ENCODE peak calls at places on chromosomes 1 and 21, in six cellular contexts. M is HCT116, W is AG10803, T is brain microvascular endothelial cell, V is fibroblast of the aortic adventitia, U is osteoblast. C is an unnamed sample.

GRCh38 chr1:180230791-180231505 is 884 bp downstream of the LHX4 start:
- DNase-seq in T (no peak), V (peak), M (no peak), W (peak), U (peak), C (peak)

GRCh38 chr1:20483833-20484525 is 2.0 kb downstream of the CAMK2N1 start:
- DNase-seq in U (peak), T (no peak), V (peak), M (no peak), W (no peak), C (no peak)

GRCh38 chr1:225772323-225772768 is 5.3 kb upstream of the SRP9 start:
- DNase-seq in W (peak), U (peak), M (peak), T (peak), V (peak), C (peak)

GRCh38 chr1:147478556-147478955 is 62.7 kb upstream of the BCL9 start:
- DNase-seq in W (no peak), T (no peak), V (no peak), U (no peak), M (no peak), C (no peak)

GRCh38 chr1:184354719-184355118 is 32.1 kb upstream of the C1orf21 start:
- DNase-seq in U (no peak), M (no peak), W (no peak), V (no peak), T (no peak), C (no peak)

GRCh38 chr21:35052786-35053185 is 3.7 kb upstream of the RUNX1 start:
- DNase-seq in T (no peak), V (no peak), W (no peak), M (no peak), U (no peak), C (no peak)

GRCh38 chr1:91515994-91516393 is 15.3 kb downstream of the CDC7 start:
- DNase-seq in M (no peak), W (no peak), T (no peak), U (no peak), V (no peak), C (no peak)

GRCh38 chr21:41727784-41728763 is 38.8 kb downstream of the RIPK4 start:
- DNase-seq in M (no peak), T (no peak), W (no peak), V (no peak), U (peak), C (no peak)

GRCh38 chr1:26786437-26787380 is 1.0 kb upstream of the PIGV start:
- DNase-seq in M (no peak), T (peak), V (peak), U (peak), W (peak), C (peak)

GRCh38 chr1:46643368-46643775 is 24.8 kb downstream of the ATPAF1 start:
- DNase-seq in T (peak), V (peak), U (no peak), W (peak), M (no peak), C (peak)

GRCh38 chr1:165645654-165646366 is 14.8 kb downstream of the MGST3 start:
- DNase-seq in M (peak), V (peak), W (no peak), T (no peak), U (no peak), C (peak)

GRCh38 chr1:119964673-119965363 is 68.5 kb upstream of the ADAM30 start:
- DNase-seq in M (no peak), W (peak), V (peak), T (peak), U (no peak), C (no peak)

GRCh38 chr1:1069711-1070676 is 4.1 kb downstream of the RNF223 start:
- DNase-seq in T (no peak), M (no peak), U (peak), W (no peak), V (no peak), C (peak)

GRCh38 chr1:173554541-173555250 is 48.2 kb downstream of the SLC9C2 start:
- DNase-seq in U (no peak), V (no peak), W (no peak), T (no peak), M (no peak), C (peak)

GRCh38 chr1:38009088-38009840 is 3.3 kb upstream of the UTP11 start:
- DNase-seq in M (no peak), T (peak), V (peak), U (peak), W (peak), C (no peak)

DNA sequence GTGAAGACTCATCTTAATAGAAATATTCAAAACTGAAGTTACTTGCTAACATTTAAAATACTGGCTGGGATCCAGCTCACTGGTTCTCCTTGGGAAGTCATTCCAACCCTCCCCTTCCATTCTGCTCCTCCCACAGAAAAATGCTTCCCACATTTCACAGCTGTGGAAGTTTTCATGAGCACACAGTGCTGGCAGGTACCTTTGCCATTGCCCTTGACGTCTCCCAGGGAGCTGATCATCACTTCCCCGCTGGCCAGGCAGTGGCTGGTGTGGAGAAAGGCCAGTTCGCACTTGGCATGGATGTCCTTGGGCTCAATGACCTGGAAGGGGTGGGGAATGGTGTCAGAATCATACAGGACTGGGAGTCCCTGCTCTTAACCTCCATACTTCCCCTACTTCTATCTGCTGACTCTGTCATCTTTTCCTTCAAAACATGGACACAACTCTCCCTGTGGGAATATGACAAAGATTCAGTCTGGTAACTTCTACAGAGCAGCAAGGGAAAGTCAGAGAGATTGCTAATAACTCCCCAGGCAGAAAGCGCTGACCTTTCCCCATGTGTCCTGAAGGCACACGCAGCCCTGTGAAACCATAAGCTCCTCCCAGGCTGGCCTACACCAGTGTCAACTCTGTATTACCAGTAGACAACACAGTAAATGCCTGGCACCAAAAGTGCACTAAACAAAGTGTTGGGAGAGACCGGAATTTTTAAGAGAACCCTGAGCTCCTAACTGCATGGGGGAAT is 4.3 kb downstream of the SELENBP1 start:
- DNase-seq in T (no peak), W (no peak), V (peak), M (no peak), U (peak), C (no peak)
- TF ChIP-seq CTCF in T (no peak), W (no peak), V (no peak), M (no peak), U (no peak), C (no peak)

DNA sequence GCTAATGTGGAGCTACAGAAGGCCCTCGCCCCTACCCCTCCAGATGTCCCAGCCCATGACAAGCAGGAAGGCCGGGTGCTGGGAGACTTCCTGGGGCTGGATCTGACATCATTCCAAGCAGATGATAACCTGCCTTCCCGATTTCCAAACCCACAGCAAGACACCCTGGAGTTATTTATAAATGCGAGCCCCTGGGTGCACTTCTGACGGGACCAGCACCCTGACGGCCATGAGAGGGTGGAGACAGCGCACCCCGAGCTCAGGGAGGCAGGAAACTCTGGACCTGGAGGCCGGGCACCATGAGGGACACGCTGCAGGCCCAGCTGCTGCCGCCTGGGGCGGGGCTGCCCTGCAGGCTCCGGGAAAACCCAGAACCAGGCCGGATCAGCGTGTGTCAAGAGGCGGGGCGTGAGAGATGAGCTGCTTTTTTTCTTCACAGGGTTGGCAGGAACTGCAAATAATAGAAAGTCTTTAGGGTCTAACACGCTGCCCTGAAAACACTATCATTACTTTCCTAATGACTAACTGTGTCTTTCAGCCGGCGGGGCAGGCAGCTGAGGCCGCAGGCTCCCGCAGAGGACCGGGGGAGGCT is 2.5 kb upstream of the PCBP3 start:
- DNase-seq in U (peak), V (peak), T (peak), W (peak), M (no peak), C (no peak)
- TF ChIP-seq CTCF in U (no peak), V (peak), T (peak), W (peak), M (no peak), C (no peak)

GRCh38 chr21:26842976-26843911 is 2.0 kb downstream of the ADAMTS1 start:
- DNase-seq in M (no peak), U (peak), V (peak), T (peak), W (peak), C (peak)
- TF ChIP-seq CTCF in M (no peak), U (peak), V (peak), T (peak), W (peak), C (peak)

GRCh38 chr1:18646091-18646775 is 15.6 kb downstream of the PAX7 start:
- DNase-seq in M (no peak), T (no peak), U (peak), V (no peak), W (no peak), C (no peak)

GRCh38 chr1:18644013-18644399 is 13.4 kb downstream of the PAX7 start:
- DNase-seq in V (no peak), W (no peak), T (no peak), M (no peak), U (peak), C (no peak)

GRCh38 chr1:18644469-18645171 is 14.0 kb downstream of the PAX7 start:
- DNase-seq in M (no peak), W (no peak), T (no peak), U (peak), V (no peak), C (no peak)

GRCh38 chr1:18646776-18647410 is 16.2 kb downstream of the PAX7 start:
- DNase-seq in M (no peak), W (no peak), T (no peak), V (no peak), U (peak), C (no peak)

DNA sequence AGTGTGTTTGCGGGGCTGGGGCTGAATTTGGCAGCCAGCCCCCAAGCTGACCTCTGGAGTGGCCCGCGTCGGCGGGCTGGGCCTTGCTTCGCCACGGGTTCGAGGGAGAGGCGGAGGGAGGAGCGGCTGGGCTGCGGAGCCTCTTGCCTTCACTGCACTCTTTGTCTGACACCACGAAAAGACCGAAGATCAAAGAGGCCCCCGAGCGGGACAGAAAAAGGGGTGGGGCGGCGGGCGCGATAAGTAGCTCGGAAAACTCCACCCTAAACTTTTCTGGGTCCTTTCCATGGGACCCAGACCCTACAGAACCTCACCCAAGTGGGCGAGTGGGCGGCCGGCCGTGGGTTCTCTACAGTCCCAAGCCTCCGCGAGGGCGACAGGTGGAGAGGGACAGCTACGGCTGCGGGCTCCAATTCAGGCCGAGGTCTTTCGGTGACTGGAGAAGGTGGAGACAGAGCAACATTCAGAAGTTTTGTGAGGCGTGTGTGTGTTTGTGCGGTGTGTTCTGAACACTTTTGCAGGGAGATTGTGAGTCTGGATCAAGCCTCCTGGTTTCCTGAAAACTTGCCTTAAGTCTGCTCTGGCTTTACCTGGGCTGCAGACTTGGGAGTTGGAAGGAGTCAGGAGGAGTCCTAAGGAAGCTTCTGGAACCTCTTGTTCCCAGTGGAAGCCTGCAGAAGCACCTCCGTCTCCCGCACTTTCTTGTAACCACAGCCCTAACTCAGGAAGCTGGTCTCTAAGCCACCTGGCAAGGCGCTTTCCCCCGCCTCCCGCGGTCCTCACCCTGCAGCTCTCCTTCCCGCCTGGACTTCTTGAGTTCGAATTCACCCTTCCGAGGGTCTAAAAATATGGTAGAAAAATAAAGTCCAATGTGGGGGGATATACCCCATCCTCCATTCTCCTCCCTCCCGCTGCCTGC is 14.8 kb downstream of the PAX7 start:
- DNase-seq in T (no peak), U (peak), W (no peak), M (no peak), V (no peak), C (no peak)
- TF ChIP-seq CTCF in T (no peak), U (no peak), W (no peak), M (no peak), V (no peak), C (no peak)

GRCh38 chr1:210746024-210746423 is 387.9 kb downstream of the KCNH1 start:
- DNase-seq in M (no peak), T (no peak), U (no peak), W (no peak), V (no peak), C (no peak)

GRCh38 chr1:210741564-210741963 is 392.4 kb downstream of the KCNH1 start:
- DNase-seq in T (no peak), W (no peak), M (no peak), V (no peak), U (no peak), C (no peak)

GRCh38 chr1:210747112-210747511 is 386.8 kb downstream of the KCNH1 start:
- DNase-seq in V (no peak), U (no peak), W (no peak), T (no peak), M (no peak), C (no peak)

GRCh38 chr1:210739627-210740026 is 394.3 kb downstream of the KCNH1 start:
- DNase-seq in V (no peak), M (no peak), U (no peak), T (no peak), W (no peak), C (no peak)

DNA sequence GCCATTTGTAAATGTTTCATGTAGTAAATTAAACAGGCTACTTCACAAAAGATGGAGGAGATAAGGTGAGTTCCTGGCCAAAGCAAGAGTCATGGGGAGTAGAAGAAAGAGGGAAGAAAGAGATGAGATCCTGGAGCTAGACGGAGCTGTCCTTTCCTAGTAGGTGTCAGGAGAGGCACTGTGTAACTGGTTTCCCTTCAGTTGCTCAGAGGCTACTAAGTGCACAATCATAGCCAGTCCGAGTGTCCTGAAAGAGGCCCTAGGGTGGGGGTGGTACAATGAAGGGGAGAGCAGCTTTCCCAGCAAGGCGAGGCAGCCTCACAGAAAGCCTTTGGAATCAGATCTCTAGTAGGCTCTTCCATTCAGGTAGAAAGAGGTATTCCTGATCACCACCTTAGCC is 390.9 kb downstream of the KCNH1 start:
- DNase-seq in M (no peak), W (no peak), V (no peak), T (no peak), U (no peak), C (no peak)
- TF ChIP-seq CTCF in M (no peak), W (no peak), V (no peak), T (peak), U (no peak), C (no peak)

DNA sequence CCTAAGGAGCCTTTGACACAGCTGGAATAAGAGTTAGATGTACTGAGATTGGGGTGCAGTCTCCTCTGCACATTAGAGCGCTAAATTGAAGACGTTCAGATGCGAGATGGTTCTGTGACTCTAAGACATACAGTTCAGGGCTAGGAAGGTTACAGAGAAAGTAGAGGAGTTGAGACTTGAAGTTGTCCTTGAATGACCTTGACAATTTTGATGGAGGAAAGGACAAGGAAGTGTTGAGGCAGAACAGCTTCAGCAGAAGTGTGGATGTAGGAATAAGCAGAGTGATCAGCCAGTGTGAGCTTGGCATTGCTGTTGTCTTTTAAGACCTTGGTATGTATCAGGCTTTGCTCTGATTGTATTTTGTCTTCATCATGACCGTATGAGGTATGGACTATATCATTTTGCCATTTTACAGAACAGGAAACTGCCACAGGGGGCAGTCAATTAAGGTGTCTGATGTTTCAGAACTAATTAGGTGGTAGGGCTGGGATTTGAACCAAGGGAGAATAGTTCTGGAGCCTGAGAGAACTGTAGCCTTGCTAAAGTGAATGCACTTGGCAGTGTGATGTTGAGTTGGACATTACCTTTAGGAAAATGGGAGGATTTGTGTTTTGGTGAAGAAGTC is 9.2 kb downstream of the TTF2 start:
- DNase-seq in V (no peak), M (no peak), W (no peak), T (no peak), U (no peak), C (no peak)
- TF ChIP-seq CTCF in V (no peak), M (no peak), W (no peak), T (peak), U (no peak), C (no peak)

GRCh38 chr1:205749826-205750682 is at the start of gene NUCKS1:
- DNase-seq in U (peak), M (peak), W (peak), T (peak), V (peak), C (peak)
- TF ChIP-seq CTCF in U (no peak), M (no peak), W (peak), T (peak), V (peak), C (no peak)

GRCh38 chr1:8251635-8252034 is 66.3 kb upstream of the SLC45A1 start:
- DNase-seq in T (no peak), U (no peak), W (no peak), M (no peak), V (no peak), C (no peak)
- TF ChIP-seq CTCF in T (no peak), U (no peak), W (no peak), M (no peak), V (no peak), C (no peak)

C was measured in Calu3.